ENCODE peak calls at places on chromosome 10, in five cellular contexts. One of them, this sample, is unnamed.

GRCh38 chr10:22669163-22669711 is 45.1 kb downstream of the PIP4K2A start:
- DNase-seq in A549: no peak
- DNase-seq in AG04450: no peak
- DNase-seq in fibroblast of lung: no peak
- DNase-seq in cardiac fibroblast: no peak
- DNase-seq in this sample: no peak

GRCh38 chr10:91856637-91857036 is 52.6 kb downstream of the FGFBP3 start:
- DNase-seq in A549: peak; percentile 37
- DNase-seq in AG04450: no peak
- DNase-seq in fibroblast of lung: peak; percentile 21
- DNase-seq in cardiac fibroblast: peak; percentile 36
- DNase-seq in this sample: no peak

GRCh38 chr10:29966269-29966668 is 93.1 kb downstream of the JCAD start:
- DNase-seq in A549: no peak
- DNase-seq in AG04450: no peak
- DNase-seq in fibroblast of lung: no peak
- DNase-seq in cardiac fibroblast: no peak
- DNase-seq in this sample: no peak

GRCh38 chr10:49270565-49270964 is 28.4 kb upstream of the C10orf71 start:
- DNase-seq in A549: no peak
- DNase-seq in AG04450: no peak
- DNase-seq in fibroblast of lung: no peak
- DNase-seq in cardiac fibroblast: no peak
- DNase-seq in this sample: no peak

GRCh38 chr10:17428096-17428615 is 26.2 kb downstream of the ST8SIA6 start:
- DNase-seq in A549: no peak
- DNase-seq in AG04450: no peak
- DNase-seq in fibroblast of lung: no peak
- DNase-seq in cardiac fibroblast: no peak
- DNase-seq in this sample: no peak

GRCh38 chr10:17025444-17026295 is 103.9 kb downstream of the CUBN start:
- DNase-seq in A549: peak; percentile 46
- DNase-seq in AG04450: peak; percentile 91
- DNase-seq in fibroblast of lung: peak; percentile 93
- DNase-seq in cardiac fibroblast: peak; percentile 96
- DNase-seq in this sample: no peak

GRCh38 chr10:125441151-125441550 is 241.8 kb downstream of the TEX36 start:
- DNase-seq in A549: no peak
- DNase-seq in AG04450: peak; percentile 3
- DNase-seq in fibroblast of lung: peak; percentile 43
- DNase-seq in cardiac fibroblast: no peak
- DNase-seq in this sample: no peak

GRCh38 chr10:15715619-15716227 is 4.0 kb downstream of the ITGA8 start:
- DNase-seq in A549: peak; percentile 18
- DNase-seq in AG04450: no peak
- DNase-seq in fibroblast of lung: peak; percentile 40
- DNase-seq in cardiac fibroblast: peak; percentile 44
- DNase-seq in this sample: peak; percentile 11

GRCh38 chr10:22442063-22442462 is 96.8 kb downstream of the SPAG6 start:
- DNase-seq in A549: no peak
- DNase-seq in AG04450: no peak
- DNase-seq in fibroblast of lung: no peak
- DNase-seq in cardiac fibroblast: no peak
- DNase-seq in this sample: no peak

GRCh38 chr10:103884681-103885139 is 29.3 kb upstream of the SH3PXD2A start:
- DNase-seq in A549: peak; percentile 58
- DNase-seq in AG04450: no peak
- DNase-seq in fibroblast of lung: peak; percentile 76
- DNase-seq in cardiac fibroblast: peak; percentile 75
- DNase-seq in this sample: peak; percentile 34

DNA sequence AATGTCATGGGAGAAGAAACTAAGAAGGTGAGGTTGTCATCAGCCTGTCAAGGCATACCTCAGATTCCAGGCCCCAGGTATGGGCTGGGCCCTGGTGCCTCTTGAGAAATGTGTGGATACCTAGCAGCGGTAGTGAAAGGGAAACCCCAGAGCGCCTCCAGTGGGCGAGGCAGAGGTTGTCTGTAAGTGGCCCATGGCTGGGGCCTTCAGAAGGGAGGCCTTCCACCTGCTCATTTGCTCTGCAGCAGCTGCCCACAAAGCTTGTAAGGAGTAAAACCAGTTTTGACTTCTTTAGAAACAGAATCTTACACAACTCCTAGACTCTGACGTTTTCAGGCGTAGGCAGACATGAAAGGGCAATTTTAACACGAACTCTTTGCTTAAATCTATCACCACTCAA is 509.9 kb downstream of the PARD3 start:
- DNase-seq in A549: peak; percentile 50
- DNase-seq in AG04450: no peak
- DNase-seq in fibroblast of lung: no peak
- DNase-seq in cardiac fibroblast: no peak
- DNase-seq in this sample: peak; percentile 26
- TF ChIP-seq CTCF in A549: no peak
- TF ChIP-seq CTCF in AG04450: peak; percentile 20
- TF ChIP-seq CTCF in fibroblast of lung: no peak
- TF ChIP-seq CTCF in cardiac fibroblast: no peak
- TF ChIP-seq CTCF in this sample: peak; percentile 59

GRCh38 chr10:75034714-75035258 is 76.7 kb upstream of the SAMD8 start:
- DNase-seq in A549: no peak
- DNase-seq in AG04450: no peak
- DNase-seq in fibroblast of lung: no peak
- DNase-seq in cardiac fibroblast: no peak
- DNase-seq in this sample: no peak
- TF ChIP-seq CTCF in A549: no peak
- TF ChIP-seq CTCF in AG04450: no peak
- TF ChIP-seq CTCF in fibroblast of lung: no peak
- TF ChIP-seq CTCF in cardiac fibroblast: no peak
- TF ChIP-seq CTCF in this sample: no peak

DNA sequence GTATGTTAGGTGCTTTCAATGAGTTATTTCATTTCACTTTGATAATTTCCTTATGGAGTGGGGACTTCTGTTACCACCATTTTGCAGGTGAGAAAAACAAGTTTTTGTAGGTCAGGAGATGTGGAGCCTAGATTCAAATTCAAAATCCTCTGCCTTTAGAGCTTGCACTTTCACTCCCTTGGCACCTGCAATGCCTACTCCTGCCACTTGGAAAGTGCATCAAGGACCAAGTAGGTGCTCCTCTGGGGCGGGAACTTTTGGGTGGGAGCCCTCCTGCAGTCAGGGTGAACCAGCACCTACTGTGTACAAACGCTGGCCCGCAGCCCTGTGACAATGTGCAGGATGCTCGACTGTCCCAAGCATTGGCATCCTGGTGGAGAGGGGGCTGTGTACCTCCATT is 199.0 kb downstream of the EMX2 start:
- DNase-seq in A549: no peak
- DNase-seq in AG04450: no peak
- DNase-seq in fibroblast of lung: no peak
- DNase-seq in cardiac fibroblast: no peak
- DNase-seq in this sample: no peak
- TF ChIP-seq CTCF in A549: no peak
- TF ChIP-seq CTCF in AG04450: no peak
- TF ChIP-seq CTCF in fibroblast of lung: no peak
- TF ChIP-seq CTCF in cardiac fibroblast: peak; percentile 7
- TF ChIP-seq CTCF in this sample: peak; percentile 37

DNA sequence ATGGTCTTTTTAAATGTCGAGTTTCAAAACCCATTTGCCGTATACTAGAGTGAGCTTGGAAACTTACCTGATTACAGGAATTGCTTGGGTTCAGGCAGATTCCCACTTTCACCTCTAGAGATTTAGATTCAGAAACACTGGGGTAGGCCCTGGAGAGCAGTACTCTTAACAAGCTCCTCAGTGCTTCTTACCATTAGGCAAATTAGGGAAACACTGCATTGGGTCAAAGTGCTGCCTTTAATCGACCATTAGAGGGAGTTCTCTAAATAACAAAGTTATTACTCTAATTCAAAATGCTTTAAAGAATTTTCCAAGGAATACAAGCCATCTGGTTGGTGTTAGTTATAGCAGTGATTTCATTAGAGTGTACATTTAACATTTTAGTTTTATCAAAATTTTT is 324.6 kb downstream of the GFRA1 start:
- DNase-seq in A549: peak; percentile 13
- DNase-seq in AG04450: no peak
- DNase-seq in fibroblast of lung: peak; percentile 43
- DNase-seq in cardiac fibroblast: peak; percentile 26
- DNase-seq in this sample: no peak
- TF ChIP-seq CTCF in A549: no peak
- TF ChIP-seq CTCF in AG04450: peak; percentile 55
- TF ChIP-seq CTCF in fibroblast of lung: peak; percentile 53
- TF ChIP-seq CTCF in cardiac fibroblast: peak; percentile 39
- TF ChIP-seq CTCF in this sample: peak; percentile 44

DNA sequence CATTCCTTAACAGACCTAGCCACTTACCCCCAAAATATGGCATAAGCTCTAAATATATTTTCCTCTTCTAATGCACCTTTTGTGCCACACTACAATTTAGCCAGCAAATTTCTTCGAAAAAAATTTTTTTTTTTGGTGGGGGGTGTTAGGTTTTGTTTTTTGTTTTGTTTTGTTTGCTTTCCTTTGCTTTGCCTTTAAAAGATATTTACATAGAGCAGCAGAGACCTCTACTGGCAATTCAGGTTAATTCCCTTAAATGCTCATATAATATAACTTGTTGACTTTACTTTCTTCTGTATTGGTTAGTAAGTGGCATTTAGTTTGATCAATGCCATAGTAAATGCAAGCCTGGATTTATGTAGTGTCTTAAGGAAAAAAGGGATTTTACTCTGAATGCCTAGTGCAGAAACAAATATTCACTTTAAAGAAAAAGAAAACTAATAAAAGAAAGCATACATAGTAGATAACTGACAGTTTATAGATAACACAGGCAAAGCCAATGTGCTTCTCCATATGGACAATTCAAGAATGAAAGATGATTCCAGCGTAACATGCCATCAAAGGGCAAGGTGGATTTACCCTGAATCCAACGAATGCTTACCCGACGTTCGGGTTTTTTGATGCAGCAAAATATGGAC is 1250.6 kb downstream of the GATA3 start:
- DNase-seq in A549: peak; percentile 41
- DNase-seq in AG04450: no peak
- DNase-seq in fibroblast of lung: peak; percentile 52
- DNase-seq in cardiac fibroblast: peak; percentile 44
- DNase-seq in this sample: no peak
- TF ChIP-seq CTCF in A549: peak; percentile 74
- TF ChIP-seq CTCF in AG04450: peak; percentile 52
- TF ChIP-seq CTCF in fibroblast of lung: peak; percentile 41
- TF ChIP-seq CTCF in cardiac fibroblast: peak; percentile 30
- TF ChIP-seq CTCF in this sample: peak; percentile 63

DNA sequence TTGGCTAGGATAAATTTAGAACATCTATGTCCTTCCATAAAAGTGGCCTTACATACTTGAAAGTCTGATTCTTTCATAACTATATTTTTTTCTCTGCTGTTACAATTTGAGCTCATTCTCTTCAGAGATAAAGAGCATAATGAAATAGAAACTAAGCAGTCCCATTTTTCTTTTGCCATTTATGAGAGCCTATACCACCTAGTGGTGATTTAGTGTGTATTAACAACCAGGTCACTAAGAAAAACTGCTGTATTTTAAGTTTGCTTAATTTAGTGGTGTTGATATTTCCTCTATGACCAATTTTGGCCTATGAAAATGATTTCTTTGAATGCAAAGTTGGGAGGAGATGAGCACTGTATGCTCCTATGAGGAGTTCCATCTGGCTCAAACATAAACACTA is 88.7 kb upstream of the ZWINT start:
- DNase-seq in A549: no peak
- DNase-seq in AG04450: no peak
- DNase-seq in fibroblast of lung: no peak
- DNase-seq in cardiac fibroblast: no peak
- DNase-seq in this sample: no peak
- TF ChIP-seq CTCF in A549: no peak
- TF ChIP-seq CTCF in AG04450: no peak
- TF ChIP-seq CTCF in fibroblast of lung: no peak
- TF ChIP-seq CTCF in cardiac fibroblast: no peak
- TF ChIP-seq CTCF in this sample: peak; percentile 29

This sample was measured in progenitor cell of endocrine pancreas.